ENCODE peak calls at places on chromosomes 6 and 20, in seven cellular contexts. V is activated T-cell treated with anti-CD3 and anti-CD28 coated beads for 1 hour; T is body of pancreas; Q is naive thymus-derived CD4-positive, alpha-beta T cell; D is stimulated activated CD8-positive, alpha-beta memory T cell treated with anti-CD3 and anti-CD28 coated beads, Interleukin-7, amount 100 ng/mL, for 1 hour; Z is SHP77; R is T-helper 17 cell. Y is an unnamed sample.

GRCh38 chr6:136783495-136784270 is 8.6 kb downstream of the MAP3K5 start:
- DNase-seq in D (no peak), R (no peak), Q (no peak), Z (no peak), V (no peak), T (no peak), Y (no peak)

GRCh38 chr20:48676125-48676524 is 151.7 kb downstream of the PREX1 start:
- DNase-seq in D (no peak), R (no peak), V (no peak), Q (no peak), Z (no peak), T (no peak), Y (no peak)

GRCh38 chr6:170449835-170450753 is 103.0 kb downstream of the PSMB1 start:
- DNase-seq in Z (no peak), Q (no peak), T (no peak), V (no peak), D (no peak), R (no peak), Y (no peak)

GRCh38 chr6:26286168-26286854 is 78.7 kb upstream of the BTN3A2 start:
- DNase-seq in Z (no peak), V (peak), R (peak), T (peak), Q (peak), D (peak), Y (peak)

GRCh38 chr6:158816329-158816728 is 2.8 kb downstream of the EZR start:
- DNase-seq in T (peak), R (no peak), Q (no peak), Z (no peak), D (no peak), V (no peak), Y (no peak)

GRCh38 chr20:45833883-45834796 is 541 bp downstream of the SNX21 start:
- DNase-seq in R (no peak), Z (peak), V (no peak), T (peak), D (no peak), Q (peak), Y (peak)

GRCh38 chr6:34359438-34360158 is 32.9 kb downstream of the NUDT3 start:
- DNase-seq in Q (no peak), Z (no peak), V (no peak), R (no peak), T (no peak), D (no peak), Y (no peak)

GRCh38 chr6:147949981-147950622 is 392.5 kb upstream of the SASH1 start:
- DNase-seq in R (no peak), T (no peak), D (no peak), V (no peak), Q (no peak), Z (no peak), Y (no peak)

GRCh38 chr6:37807656-37808055 is 11.9 kb upstream of the ZFAND3 start:
- DNase-seq in V (no peak), Q (no peak), T (peak), D (no peak), R (no peak), Z (peak), Y (no peak)

GRCh38 chr20:10673176-10673830 is 496 bp downstream of the JAG1 start:
- DNase-seq in Z (peak), D (no peak), Q (peak), T (peak), R (no peak), V (no peak), Y (no peak)

GRCh38 chr20:4484431-4485057 is 237.2 kb upstream of the PRND start:
- DNase-seq in D (no peak), Q (no peak), Z (no peak), R (no peak), V (no peak), T (no peak), Y (no peak)

GRCh38 chr6:46276571-46277142 is 105.9 kb upstream of the ENPP5 start:
- DNase-seq in V (no peak), D (no peak), T (no peak), Z (no peak), R (no peak), Q (no peak), Y (no peak)

GRCh38 chr20:63321148-63321831 is 28.3 kb downstream of the COL20A1 start:
- DNase-seq in T (peak), V (no peak), Z (no peak), D (no peak), R (no peak), Q (no peak), Y (no peak)

GRCh38 chr6:137874204-137875001 is 7.3 kb downstream of the TNFAIP3 start:
- DNase-seq in T (no peak), D (no peak), V (no peak), Z (no peak), R (no peak), Q (no peak), Y (no peak)

GRCh38 chr20:11229772-11230171 is 556.0 kb upstream of the JAG1 start:
- DNase-seq in Z (no peak), Q (no peak), R (no peak), T (peak), D (no peak), V (no peak), Y (peak)

GRCh38 chr6:128515550-128516513 is 4.6 kb downstream of the PTPRK start:
- DNase-seq in T (no peak), R (no peak), Q (no peak), D (no peak), V (no peak), Z (no peak), Y (no peak)

GRCh38 chr20:41631826-41632225 is 13.6 kb upstream of the CHD6 start:
- DNase-seq in D (no peak), Q (no peak), T (no peak), V (no peak), Z (no peak), R (no peak), Y (no peak)

GRCh38 chr6:136989591-136990578 is 54.9 kb downstream of the IL20RA start:
- DNase-seq in R (no peak), D (no peak), Z (peak), T (peak), Q (no peak), V (no peak), Y (peak)

GRCh38 chr6:117237561-117237960 is 27.8 kb upstream of the VGLL2 start:
- DNase-seq in Q (no peak), D (no peak), R (no peak), V (no peak), Z (no peak), T (no peak), Y (no peak)

GRCh38 chr6:17450825-17451224 is 57.4 kb downstream of the CAP2 start:
- DNase-seq in T (no peak), Q (no peak), V (no peak), R (no peak), Z (no peak), D (no peak), Y (no peak)

GRCh38 chr6:158522616-158523015 is 37.3 kb upstream of the TMEM181 start:
- DNase-seq in D (no peak), Q (no peak), Z (no peak), V (no peak), T (no peak), R (no peak), Y (no peak)